ENCODE peak calls at places on chromosomes 7 and 10, in five cellular contexts. One of them, this sample, is unnamed.

GRCh38 chr7:138328215-138328614 is 131.8 kb upstream of the TRIM24 start:
- ATAC-seq in T-helper 17 cell: no peak
- ATAC-seq in pancreas: no peak
- ATAC-seq in lung: no peak
- ATAC-seq in Panc1: no peak
- ATAC-seq in this sample: no peak

GRCh38 chr10:61830846-61831273 is 70.6 kb upstream of the ARID5B start:
- ATAC-seq in T-helper 17 cell: no peak
- ATAC-seq in lung: no peak
- ATAC-seq in Panc1: no peak
- ATAC-seq in pancreas: no peak
- ATAC-seq in this sample: no peak

GRCh38 chr7:31875424-31875823 is 188.4 kb downstream of the PPP1R17 start:
- ATAC-seq in pancreas: no peak
- ATAC-seq in T-helper 17 cell: no peak
- ATAC-seq in Panc1: no peak
- ATAC-seq in lung: peak
- ATAC-seq in this sample: no peak

GRCh38 chr7:17256375-17256774 is 42.1 kb upstream of the AHR start:
- ATAC-seq in T-helper 17 cell: no peak
- ATAC-seq in lung: no peak
- ATAC-seq in pancreas: no peak
- ATAC-seq in Panc1: no peak
- ATAC-seq in this sample: no peak

GRCh38 chr10:79066460-79067240 is 2.1 kb upstream of the ZMIZ1 start:
- ATAC-seq in Panc1: peak
- ATAC-seq in lung: no peak
- ATAC-seq in T-helper 17 cell: no peak
- ATAC-seq in pancreas: no peak
- ATAC-seq in this sample: peak

GRCh38 chr7:144102041-144102440 is 7.3 kb upstream of the OR2A2 start:
- ATAC-seq in lung: no peak
- ATAC-seq in T-helper 17 cell: no peak
- ATAC-seq in Panc1: no peak
- ATAC-seq in pancreas: no peak
- ATAC-seq in this sample: no peak

GRCh38 chr7:105268511-105269392 is 120.0 kb downstream of the SRPK2 start:
- ATAC-seq in lung: no peak
- ATAC-seq in pancreas: peak
- ATAC-seq in T-helper 17 cell: peak
- ATAC-seq in Panc1: peak
- ATAC-seq in this sample: peak

GRCh38 chr7:40680657-40681056 is 545.9 kb downstream of the SUGCT start:
- ATAC-seq in T-helper 17 cell: no peak
- ATAC-seq in Panc1: no peak
- ATAC-seq in lung: no peak
- ATAC-seq in pancreas: peak
- ATAC-seq in this sample: no peak

GRCh38 chr10:61136151-61136550 is 192.2 kb upstream of the RHOBTB1 start:
- ATAC-seq in pancreas: no peak
- ATAC-seq in T-helper 17 cell: no peak
- ATAC-seq in lung: no peak
- ATAC-seq in Panc1: no peak
- ATAC-seq in this sample: no peak

GRCh38 chr7:1193593-1194424 is 33.8 kb upstream of the ZFAND2A start:
- ATAC-seq in Panc1: peak
- ATAC-seq in pancreas: peak
- ATAC-seq in T-helper 17 cell: peak
- ATAC-seq in lung: no peak
- ATAC-seq in this sample: peak

GRCh38 chr10:42975558-42976352 is 101.1 kb upstream of the RET start:
- ATAC-seq in lung: no peak
- ATAC-seq in Panc1: peak
- ATAC-seq in pancreas: no peak
- ATAC-seq in T-helper 17 cell: no peak
- ATAC-seq in this sample: no peak

GRCh38 chr10:132560248-132560731 is 22.7 kb downstream of the INPP5A start:
- ATAC-seq in pancreas: no peak
- ATAC-seq in lung: no peak
- ATAC-seq in T-helper 17 cell: no peak
- ATAC-seq in Panc1: no peak
- ATAC-seq in this sample: peak

GRCh38 chr7:143416565-143417149 is 8.0 kb upstream of the EPHA1 start:
- ATAC-seq in pancreas: peak
- ATAC-seq in T-helper 17 cell: peak
- ATAC-seq in Panc1: peak
- ATAC-seq in lung: peak
- ATAC-seq in this sample: peak

GRCh38 chr10:88065384-88066049 is 202.1 kb downstream of the PTEN start:
- ATAC-seq in T-helper 17 cell: no peak
- ATAC-seq in Panc1: no peak
- ATAC-seq in pancreas: no peak
- ATAC-seq in lung: no peak
- ATAC-seq in this sample: no peak

GRCh38 chr10:126011995-126012394 is 115.6 kb downstream of the FANK1 start:
- ATAC-seq in pancreas: no peak
- ATAC-seq in Panc1: no peak
- ATAC-seq in lung: no peak
- ATAC-seq in T-helper 17 cell: peak
- ATAC-seq in this sample: no peak

GRCh38 chr7:67696878-67697277 is 700.2 kb downstream of the TYW1 start:
- ATAC-seq in pancreas: no peak
- ATAC-seq in lung: no peak
- ATAC-seq in Panc1: no peak
- ATAC-seq in T-helper 17 cell: no peak
- ATAC-seq in this sample: no peak

GRCh38 chr7:26365077-26365896 is 73.6 kb downstream of the SNX10 start:
- ATAC-seq in pancreas: peak
- ATAC-seq in Panc1: peak
- ATAC-seq in T-helper 17 cell: peak
- ATAC-seq in lung: peak
- ATAC-seq in this sample: peak

GRCh38 chr10:61912981-61913380 is 11.5 kb downstream of the ARID5B start:
- ATAC-seq in lung: no peak
- ATAC-seq in Panc1: no peak
- ATAC-seq in pancreas: no peak
- ATAC-seq in T-helper 17 cell: no peak
- ATAC-seq in this sample: no peak

GRCh38 chr7:81014266-81014665 is 95.4 kb upstream of the SEMA3C start:
- ATAC-seq in pancreas: no peak
- ATAC-seq in lung: no peak
- ATAC-seq in Panc1: no peak
- ATAC-seq in T-helper 17 cell: no peak
- ATAC-seq in this sample: no peak

GRCh38 chr10:80357000-80357803 is 621 bp downstream of the DYDC2 start:
- ATAC-seq in lung: no peak
- ATAC-seq in pancreas: peak
- ATAC-seq in Panc1: peak
- ATAC-seq in T-helper 17 cell: no peak
- ATAC-seq in this sample: no peak

GRCh38 chr10:110680473-110681020 is 36.4 kb downstream of the RBM20 start:
- ATAC-seq in T-helper 17 cell: no peak
- ATAC-seq in Panc1: no peak
- ATAC-seq in lung: no peak
- ATAC-seq in pancreas: no peak
- ATAC-seq in this sample: no peak

GRCh38 chr7:138941545-138941944 is 39.6 kb downstream of the KIAA1549 start:
- ATAC-seq in Panc1: no peak
- ATAC-seq in pancreas: peak
- ATAC-seq in lung: no peak
- ATAC-seq in T-helper 17 cell: no peak
- ATAC-seq in this sample: no peak

GRCh38 chr7:38306914-38307313 is 33.5 kb upstream of the TARP start:
- ATAC-seq in lung: no peak
- ATAC-seq in T-helper 17 cell: peak
- ATAC-seq in Panc1: no peak
- ATAC-seq in pancreas: no peak
- ATAC-seq in this sample: no peak

GRCh38 chr10:97328646-97329453 is 5.7 kb downstream of the FRAT2 start:
- ATAC-seq in T-helper 17 cell: no peak
- ATAC-seq in lung: no peak
- ATAC-seq in pancreas: peak
- ATAC-seq in Panc1: peak
- ATAC-seq in this sample: no peak

GRCh38 chr7:40996330-40996729 is 706.6 kb downstream of the INHBA start:
- ATAC-seq in Panc1: no peak
- ATAC-seq in T-helper 17 cell: no peak
- ATAC-seq in pancreas: peak
- ATAC-seq in lung: no peak
- ATAC-seq in this sample: no peak

GRCh38 chr7:32316831-32317230 is 173.3 kb downstream of the LSM5 start:
- ATAC-seq in Panc1: no peak
- ATAC-seq in lung: no peak
- ATAC-seq in T-helper 17 cell: no peak
- ATAC-seq in pancreas: no peak
- ATAC-seq in this sample: no peak

GRCh38 chr7:1922071-1922869 is 252.2 kb downstream of the ELFN1 start:
- ATAC-seq in T-helper 17 cell: no peak
- ATAC-seq in lung: no peak
- ATAC-seq in Panc1: no peak
- ATAC-seq in pancreas: no peak
- ATAC-seq in this sample: no peak

GRCh38 chr10:90245623-90246022 is 544.2 kb downstream of the KIF20B start:
- ATAC-seq in T-helper 17 cell: no peak
- ATAC-seq in pancreas: no peak
- ATAC-seq in lung: no peak
- ATAC-seq in Panc1: no peak
- ATAC-seq in this sample: no peak